ENCODE peak calls at places on chromosomes 11 and 22, in eight cellular contexts. O is effector memory CD4-positive, alpha-beta T cell; B is AG04450; V is Peyer's patch; H is CD4-positive, CD25-positive, alpha-beta regulatory T cell; X is GM23248; L is left ventricle myocardium inferior; T is right cardiac atrium. U is an unnamed sample. For H3K9me3, the result is how much of the 10 kb centered on the place peaks cover.

GRCh38 chr11:36011574-36011973 is 67.7 kb downstream of the LDLRAD3 start:
- DNase-seq in L (no peak), O (no peak), V (no peak), X (no peak), T (no peak), B (no peak), H (no peak), U (no peak)

GRCh38 chr11:34302046-34302921 is 55.5 kb downstream of the ABTB2 start:
- DNase-seq in O (no peak), T (no peak), H (no peak), X (peak), B (peak), L (no peak), V (no peak), U (no peak)

GRCh38 chr11:47143322-47143721 is 33.4 kb downstream of the ARFGAP2 start:
- DNase-seq in V (no peak), B (peak), H (no peak), T (no peak), L (peak), O (no peak), X (peak), U (no peak)

GRCh38 chr22:21626073-21626734 is 3.6 kb downstream of the YDJC start:
- DNase-seq in O (no peak), X (no peak), B (no peak), V (no peak), H (no peak), L (no peak), T (no peak), U (no peak)

GRCh38 chr11:134224710-134225662 is 515 bp downstream of the VPS26B start:
- DNase-seq in X (peak), B (no peak), T (peak), L (peak), V (peak), O (peak), H (peak), U (peak)

GRCh38 chr22:41799486-41800347 is 762 bp upstream of the CCDC134 start:
- DNase-seq in X (peak), T (peak), H (no peak), V (no peak), O (peak), B (no peak), L (peak), U (peak)

GRCh38 chr11:35105319-35106063 is 33.5 kb upstream of the CD44 start:
- DNase-seq in T (peak), O (no peak), H (no peak), L (peak), X (peak), B (no peak), V (no peak), U (no peak)

GRCh38 chr22:24859587-24859986 is 53.6 kb downstream of the SGSM1 start:
- DNase-seq in B (no peak), H (no peak), L (no peak), O (no peak), T (no peak), X (no peak), V (no peak), U (no peak)

GRCh38 chr22:43587574-43587973 is 175.8 kb downstream of the MPPED1 start:
- DNase-seq in B (no peak), O (no peak), H (no peak), X (peak), L (no peak), V (no peak), T (no peak), U (no peak)

GRCh38 chr11:12163181-12163841 is 52.9 kb downstream of the MICAL2 start:
- DNase-seq in V (no peak), O (no peak), X (peak), T (peak), H (no peak), B (no peak), L (peak), U (no peak)

GRCh38 chr22:28670153-28670552 is 9.5 kb downstream of the TTC28 start:
- DNase-seq in H (no peak), B (no peak), L (no peak), X (peak), V (no peak), O (no peak), T (no peak), U (no peak)

GRCh38 chr22:48428556-48429371 is 1398.9 kb downstream of the BRD1 start:
- DNase-seq in O (no peak), H (no peak), T (no peak), L (no peak), X (peak), V (no peak), B (no peak), U (no peak)
- H3K9me3 ChIP-seq in O (under half), H (under half), T (under half), L (under half), X (under half), V (under half), B (half or more), U (under half)

GRCh38 chr11:78384231-78384630 is 33.4 kb downstream of the GAB2 start:
- DNase-seq in T (no peak), V (no peak), X (no peak), B (no peak), L (no peak), H (no peak), O (no peak), U (no peak)
- H3K9me3 ChIP-seq in T (under half), V (under half), X (under half), B (under half), L (under half), H (under half), O (under half), U (under half)

DNA sequence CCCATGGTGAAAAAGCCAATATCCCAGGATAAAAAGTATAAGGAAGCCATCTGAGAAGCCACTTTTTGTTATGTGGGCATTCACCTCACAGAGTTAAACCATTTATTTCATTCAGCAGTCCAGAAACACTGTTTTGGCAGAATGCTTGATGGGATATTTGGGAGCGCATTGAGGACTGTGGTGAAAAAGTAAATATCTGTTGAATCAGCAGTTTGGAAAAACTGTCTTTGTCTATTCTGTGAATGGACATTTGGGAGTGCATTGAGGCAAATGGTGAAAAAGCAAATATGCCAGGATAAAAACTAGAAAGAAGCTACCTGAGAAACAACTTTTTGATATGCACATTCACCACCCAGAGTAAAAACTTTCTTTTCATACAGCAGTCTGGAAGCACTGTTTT is 276.2 kb upstream of the TRIM48 start:
- DNase-seq in L (no peak), X (no peak), V (no peak), T (no peak), B (no peak), H (no peak), O (no peak), U (no peak)
- H3K9me3 ChIP-seq in L (half or more), X (under half), V (under half), T (under half), B (under half), H (under half), O (under half), U (under half)

GRCh38 chr22:11066458-11067285 is 4461.3 kb upstream of the OR11H1 start:
- DNase-seq in X (no peak), H (no peak), O (no peak), V (no peak), T (no peak), L (no peak), B (no peak), U (peak)
- H3K9me3 ChIP-seq in X (under half), H (under half), O (under half), V (under half), T (under half), L (under half), B (half or more), U (under half)

GRCh38 chr22:36180928-36181327 is 20.4 kb upstream of the APOL3 start:
- DNase-seq in H (no peak), L (no peak), T (no peak), V (no peak), B (no peak), X (no peak), O (no peak), U (no peak)

GRCh38 chr22:36183446-36183845 is 18.2 kb downstream of the APOL4 start:
- DNase-seq in X (no peak), B (no peak), V (no peak), T (no peak), O (no peak), H (no peak), L (no peak), U (no peak)

GRCh38 chr22:36182056-36182455 is 19.6 kb downstream of the APOL4 start:
- DNase-seq in B (no peak), L (no peak), O (no peak), H (no peak), V (no peak), T (no peak), X (no peak), U (no peak)

GRCh38 chr22:36184433-36185035 is 17.1 kb downstream of the APOL4 start:
- DNase-seq in B (no peak), O (no peak), V (no peak), H (no peak), L (no peak), T (peak), X (peak), U (no peak)

DNA sequence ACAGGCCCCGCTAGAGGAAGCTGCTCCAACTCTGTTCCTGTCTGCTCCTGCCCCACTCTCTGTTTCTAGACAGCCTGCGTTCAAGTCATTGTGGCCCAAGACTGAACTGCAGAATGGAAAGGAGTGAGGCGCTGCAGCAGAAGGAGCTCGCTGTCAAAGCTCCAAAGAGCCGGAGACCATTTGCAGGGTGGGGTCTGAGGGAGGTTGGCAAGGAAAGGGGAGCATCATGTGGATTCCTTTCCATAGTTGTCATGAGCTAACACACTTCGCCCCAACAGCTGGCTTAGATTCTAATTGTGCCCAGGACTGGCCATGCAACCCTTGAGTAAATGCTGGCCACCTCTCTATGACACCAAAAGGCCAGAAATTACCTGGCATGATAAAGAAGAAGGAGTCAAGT is 18.7 kb downstream of the APOL4 start:
- DNase-seq in O (no peak), X (peak), L (no peak), B (no peak), H (no peak), V (no peak), T (no peak), U (no peak)
- H3K9me3 ChIP-seq in O (under half), X (under half), L (under half), B (under half), H (under half), V (under half), T (under half), U (under half)

GRCh38 chr22:48391820-48392219 is 1435.9 kb downstream of the BRD1 start:
- DNase-seq in B (no peak), X (no peak), H (no peak), T (no peak), O (no peak), V (no peak), L (no peak), U (no peak)
- H3K9me3 ChIP-seq in B (half or more), X (under half), H (under half), T (under half), O (under half), V (under half), L (under half), U (under half)

DNA sequence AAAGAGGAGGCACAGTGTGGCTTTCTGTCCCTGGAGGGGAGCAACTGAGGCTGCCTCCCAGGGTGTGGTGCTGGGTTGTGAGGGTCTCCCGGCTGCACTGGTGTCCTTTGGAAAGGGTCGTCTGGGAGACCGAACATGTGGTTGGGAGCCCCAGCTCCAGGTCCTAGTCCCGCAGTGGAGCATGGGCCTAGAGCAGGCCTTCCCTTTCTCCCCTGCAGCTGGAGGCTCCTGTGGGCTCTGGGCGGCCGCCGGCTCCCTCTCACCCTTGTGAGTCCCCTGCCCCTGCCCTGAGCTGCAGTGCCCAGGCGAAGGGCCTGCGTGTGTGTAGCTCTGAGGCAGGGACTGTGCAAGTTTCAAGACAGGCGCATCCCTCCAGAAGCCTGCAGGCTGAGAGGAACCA is 1492.7 kb downstream of the BRD1 start:
- DNase-seq in B (no peak), T (no peak), X (no peak), V (no peak), H (no peak), O (no peak), L (no peak), U (no peak)
- H3K9me3 ChIP-seq in B (half or more), T (under half), X (under half), V (under half), H (under half), O (under half), L (under half), U (under half)